ENCODE peak calls at places on chromosome 6, in six cellular contexts. X, A, L, O, T and B are unnamed samples.

GRCh38 chr6:152167639-152168603 is 360.4 kb downstream of the ESR1 start:
- DNase-seq in X (no peak), A (no peak), L (no peak), O (peak), T (no peak), B (no peak)

GRCh38 chr6:41527721-41528408 is 18.3 kb upstream of the FOXP4 start:
- DNase-seq in X (no peak), A (no peak), L (no peak), O (no peak), T (no peak), B (peak)

GRCh38 chr6:40409143-40409542 is 178.0 kb downstream of the LRFN2 start:
- DNase-seq in X (no peak), A (no peak), L (no peak), O (no peak), T (no peak), B (no peak)

GRCh38 chr6:26394289-26394688 is 7.8 kb upstream of the BTN3A1 start:
- DNase-seq in X (no peak), A (no peak), L (no peak), O (peak), T (no peak), B (no peak)

GRCh38 chr6:87472525-87473418 is at the start of gene SLC35A1:
- DNase-seq in X (peak), A (peak), L (peak), O (peak), T (peak), B (peak)

GRCh38 chr6:160979063-160979708 is 12.4 kb upstream of the MAP3K4 start:
- DNase-seq in X (no peak), A (no peak), L (no peak), O (no peak), T (no peak), B (no peak)

GRCh38 chr6:108940741-108941140 is 92.5 kb downstream of the ARMC2 start:
- DNase-seq in X (no peak), A (no peak), L (no peak), O (no peak), T (no peak), B (no peak)

GRCh38 chr6:40328376-40328987 is 258.7 kb downstream of the LRFN2 start:
- DNase-seq in X (peak), A (peak), L (no peak), O (no peak), T (no peak), B (peak)

GRCh38 chr6:134193536-134194521 is 124.1 kb downstream of the SGK1 start:
- DNase-seq in X (no peak), A (no peak), L (no peak), O (no peak), T (no peak), B (no peak)

GRCh38 chr6:10398439-10399218 is 16.2 kb downstream of the TFAP2A start:
- DNase-seq in X (no peak), A (no peak), L (no peak), O (no peak), T (no peak), B (no peak)

GRCh38 chr6:75094614-75095321 is 111.1 kb downstream of the COL12A1 start:
- DNase-seq in X (no peak), A (no peak), L (no peak), O (peak), T (no peak), B (no peak)

GRCh38 chr6:89409461-89410035 is 2.5 kb downstream of the RRAGD start:
- DNase-seq in X (no peak), A (no peak), L (no peak), O (no peak), T (no peak), B (no peak)
- H3K4me3 ChIP-seq in X (no peak), A (no peak), L (no peak), O (no peak), T (no peak), B (no peak)

GRCh38 chr6:14243617-14244016 is 126.0 kb downstream of the CD83 start:
- DNase-seq in X (no peak), A (no peak), L (no peak), O (no peak), T (no peak), B (no peak)
- H3K27ac ChIP-seq in X (no peak), A (no peak), L (no peak), O (no peak), T (no peak), B (no peak)

GRCh38 chr6:50818673-50819072 is at the start of gene TFAP2B:
- DNase-seq in X (no peak), A (no peak), L (no peak), O (no peak), T (no peak), B (no peak)
- H3K4me3 ChIP-seq in X (peak), A (no peak), L (no peak), O (no peak), T (no peak), B (peak)

DNA sequence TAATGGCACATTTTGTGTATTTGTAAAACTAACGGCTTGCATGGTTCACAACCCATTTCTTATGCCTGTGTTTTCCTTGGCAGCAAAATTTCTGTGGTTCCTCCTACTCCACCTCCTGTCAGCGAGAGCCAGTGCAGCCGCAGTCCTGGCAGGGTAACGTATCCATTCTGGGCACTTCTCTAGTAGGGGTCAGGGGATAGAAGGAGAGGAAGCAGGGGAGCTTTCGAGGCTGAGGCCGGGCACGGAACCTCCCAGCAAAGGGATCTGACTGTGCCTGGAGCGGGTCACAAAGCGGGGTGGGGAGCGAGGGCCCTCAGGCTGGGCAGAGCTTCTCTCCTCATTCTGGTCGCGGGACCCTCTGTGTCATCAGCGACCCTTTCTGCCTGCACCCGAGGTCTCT is 58.4 kb downstream of the SYTL3 start:
- DNase-seq in X (no peak), A (no peak), L (peak), O (no peak), T (no peak), B (peak)
- H3K27ac ChIP-seq in X (peak), A (no peak), L (peak), O (no peak), T (no peak), B (peak)

DNA sequence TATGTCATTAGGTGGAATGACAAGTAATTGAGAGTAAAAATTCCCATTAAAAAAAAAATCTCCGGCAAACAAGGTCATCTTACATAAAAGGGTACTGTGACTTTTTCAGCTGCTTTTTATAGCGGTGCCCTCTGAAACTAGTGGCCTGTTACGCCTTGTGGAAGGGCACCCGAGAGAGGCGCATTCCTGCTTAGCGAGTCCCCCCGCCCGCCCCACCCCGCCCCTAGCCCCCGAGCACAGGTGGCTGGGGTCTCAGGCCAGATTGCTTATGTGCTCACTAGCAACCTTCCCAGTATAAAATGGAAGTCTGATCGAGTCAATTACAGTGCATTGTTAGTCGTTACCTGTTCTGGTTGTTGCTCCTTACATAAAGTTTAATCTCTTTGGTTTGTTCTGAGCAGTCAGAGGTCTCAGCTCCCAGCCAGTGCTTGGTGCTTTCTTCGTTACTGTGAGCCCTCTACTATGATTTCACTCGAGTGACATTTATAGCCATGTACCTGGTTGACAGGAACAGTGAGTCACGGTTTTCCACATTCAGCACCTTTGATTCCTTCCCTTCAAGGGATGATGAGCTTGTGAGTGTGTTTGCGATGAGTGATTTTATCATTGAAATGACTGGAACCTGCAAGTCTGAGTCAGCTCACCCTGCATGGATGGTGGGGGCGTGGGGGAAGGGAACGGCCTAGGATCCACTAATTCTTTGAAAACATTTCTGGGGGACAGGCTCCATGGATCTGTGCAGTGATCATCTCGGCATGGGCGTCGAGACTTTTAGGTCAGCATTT is 47.6 kb downstream of the ZDHHC14 start:
- DNase-seq in X (peak), A (no peak), L (no peak), O (no peak), T (no peak), B (no peak)
- H3K4me3 ChIP-seq in X (no peak), A (no peak), L (no peak), O (no peak), T (no peak), B (no peak)

GRCh38 chr6:167904791-167905190 is 78.1 kb downstream of the AFDN start:
- DNase-seq in X (no peak), A (no peak), L (no peak), O (no peak), T (no peak), B (no peak)

GRCh38 chr6:167910007-167910406 is 83.3 kb downstream of the AFDN start:
- DNase-seq in X (no peak), A (no peak), L (no peak), O (no peak), T (no peak), B (no peak)

GRCh38 chr6:167907837-167908681 is 81.3 kb downstream of the AFDN start:
- DNase-seq in X (peak), A (no peak), L (no peak), O (no peak), T (no peak), B (no peak)

GRCh38 chr6:167910652-167911051 is 83.9 kb downstream of the AFDN start:
- DNase-seq in X (no peak), A (no peak), L (no peak), O (no peak), T (no peak), B (no peak)

GRCh38 chr6:167906899-167907298 is 80.2 kb downstream of the AFDN start:
- DNase-seq in X (peak), A (no peak), L (no peak), O (no peak), T (no peak), B (peak)
- H3K27ac ChIP-seq in X (peak), A (no peak), L (peak), O (no peak), T (no peak), B (peak)

GRCh38 chr6:30073489-30074240 is 1.9 kb downstream of the RNF39 start:
- DNase-seq in X (peak), A (no peak), L (no peak), O (no peak), T (no peak), B (no peak)
- H3K4me3 ChIP-seq in X (peak), A (no peak), L (no peak), O (no peak), T (no peak), B (no peak)

GRCh38 chr6:52419809-52420667 is at the start of gene EFHC1:
- DNase-seq in X (peak), A (peak), L (peak), O (peak), T (peak), B (peak)

GRCh38 chr6:52422156-52422555 is 2.0 kb downstream of the EFHC1 start:
- DNase-seq in X (no peak), A (no peak), L (no peak), O (no peak), T (no peak), B (no peak)

GRCh38 chr6:52418606-52419005 is 1.5 kb upstream of the EFHC1 start:
- DNase-seq in X (no peak), A (no peak), L (no peak), O (no peak), T (no peak), B (no peak)

GRCh38 chr6:52423448-52423847 is 3.3 kb downstream of the EFHC1 start:
- DNase-seq in X (no peak), A (no peak), L (no peak), O (no peak), T (no peak), B (no peak)

DNA sequence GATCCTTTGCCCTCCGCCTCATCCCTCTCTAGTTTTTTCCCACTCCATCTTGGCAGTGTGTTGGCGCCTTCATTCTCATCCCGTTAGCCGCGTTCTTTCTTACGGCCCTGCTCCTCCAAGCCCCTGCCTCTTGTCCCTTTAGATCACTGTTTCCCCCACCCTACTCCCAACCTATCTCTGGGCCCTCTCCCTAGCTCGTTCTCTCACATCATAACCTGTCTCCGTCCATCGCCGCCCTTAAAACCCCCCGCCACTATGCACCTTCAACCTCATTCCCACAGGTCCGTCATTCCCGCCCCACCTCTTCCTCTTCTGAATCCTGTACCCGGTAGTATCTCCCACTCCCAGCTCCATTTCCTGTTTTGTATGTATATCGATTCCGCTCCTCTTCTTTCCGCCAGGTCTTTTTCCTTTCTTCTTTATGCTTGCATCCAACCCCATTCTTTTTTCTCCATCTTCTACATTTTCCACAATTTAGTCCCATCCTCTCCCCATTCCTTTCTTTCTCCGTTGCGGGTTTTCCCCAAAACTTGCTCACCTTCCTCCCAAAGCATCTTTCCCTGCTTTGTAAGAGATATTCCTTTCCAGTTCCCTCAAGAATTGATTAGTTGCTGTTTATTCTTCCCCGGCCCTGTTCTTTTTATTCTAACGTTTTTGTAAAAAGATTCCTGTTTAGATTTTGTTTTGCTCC is 671 bp downstream of the EFHC1 start:
- DNase-seq in X (peak), A (no peak), L (no peak), O (no peak), T (no peak), B (peak)
- H3K27ac ChIP-seq in X (peak), A (peak), L (peak), O (peak), T (peak), B (peak)

GRCh38 chr6:31170600-31170881 is at the start of gene POU5F1:
- DNase-seq in X (no peak), A (no peak), L (no peak), O (no peak), T (no peak), B (no peak)
- H3K4me3 ChIP-seq in X (no peak), A (no peak), L (no peak), O (no peak), T (no peak), B (no peak)